ENCODE peak calls at places on chromosomes 2 and 18, in nine cellular contexts. One of them, this sample, is unnamed.

GRCh38 chr2:149388120-149388816 is 57.9 kb downstream of the LYPD6 start:
- DNase-seq in RWPE2: no peak
- DNase-seq in OCI-LY7: no peak
- DNase-seq in Calu3: no peak
- DNase-seq in choroid plexus epithelial cell: no peak
- DNase-seq in GM23338: peak; percentile 55
- DNase-seq in activated CD8-positive, alpha-beta T cell treated with anti-CD3 and anti-CD28 coated beads for 36 hours: no peak
- DNase-seq in breast epithelium: no peak
- DNase-seq in colonic mucosa: no peak
- DNase-seq in this sample: no peak

GRCh38 chr2:169362346-169363026 is at the start of gene LRP2:
- DNase-seq in colonic mucosa: peak; percentile 24
- DNase-seq in OCI-LY7: no peak
- DNase-seq in GM23338: peak; percentile 55
- DNase-seq in activated CD8-positive, alpha-beta T cell treated with anti-CD3 and anti-CD28 coated beads for 36 hours: peak; percentile 48
- DNase-seq in choroid plexus epithelial cell: peak; percentile 2
- DNase-seq in breast epithelium: no peak
- DNase-seq in RWPE2: no peak
- DNase-seq in Calu3: peak; percentile 26
- DNase-seq in this sample: peak; percentile 64

GRCh38 chr2:200856806-200857205 is 7.7 kb downstream of the CLK1 start:
- DNase-seq in colonic mucosa: no peak
- DNase-seq in breast epithelium: no peak
- DNase-seq in choroid plexus epithelial cell: no peak
- DNase-seq in RWPE2: no peak
- DNase-seq in Calu3: no peak
- DNase-seq in GM23338: no peak
- DNase-seq in OCI-LY7: no peak
- DNase-seq in activated CD8-positive, alpha-beta T cell treated with anti-CD3 and anti-CD28 coated beads for 36 hours: no peak
- DNase-seq in this sample: no peak

GRCh38 chr2:182818541-182819308 is 47.7 kb downstream of the FRZB start:
- DNase-seq in colonic mucosa: no peak
- DNase-seq in RWPE2: no peak
- DNase-seq in OCI-LY7: no peak
- DNase-seq in breast epithelium: no peak
- DNase-seq in GM23338: peak; percentile 68
- DNase-seq in activated CD8-positive, alpha-beta T cell treated with anti-CD3 and anti-CD28 coated beads for 36 hours: no peak
- DNase-seq in Calu3: no peak
- DNase-seq in choroid plexus epithelial cell: no peak
- DNase-seq in this sample: no peak

GRCh38 chr2:10204326-10205200 is 82.0 kb downstream of the RRM2 start:
- DNase-seq in Calu3: no peak
- DNase-seq in RWPE2: no peak
- DNase-seq in GM23338: no peak
- DNase-seq in colonic mucosa: no peak
- DNase-seq in breast epithelium: no peak
- DNase-seq in OCI-LY7: no peak
- DNase-seq in choroid plexus epithelial cell: no peak
- DNase-seq in activated CD8-positive, alpha-beta T cell treated with anti-CD3 and anti-CD28 coated beads for 36 hours: no peak
- DNase-seq in this sample: no peak

GRCh38 chr2:240463866-240464481 is 28.5 kb downstream of the GPC1 start:
- DNase-seq in OCI-LY7: no peak
- DNase-seq in choroid plexus epithelial cell: no peak
- DNase-seq in GM23338: no peak
- DNase-seq in breast epithelium: peak; percentile 48
- DNase-seq in RWPE2: no peak
- DNase-seq in Calu3: no peak
- DNase-seq in activated CD8-positive, alpha-beta T cell treated with anti-CD3 and anti-CD28 coated beads for 36 hours: no peak
- DNase-seq in colonic mucosa: peak; percentile 13
- DNase-seq in this sample: no peak

GRCh38 chr2:190815223-190815622 is 65.4 kb upstream of the GLS start:
- DNase-seq in GM23338: no peak
- DNase-seq in RWPE2: no peak
- DNase-seq in Calu3: no peak
- DNase-seq in breast epithelium: no peak
- DNase-seq in activated CD8-positive, alpha-beta T cell treated with anti-CD3 and anti-CD28 coated beads for 36 hours: no peak
- DNase-seq in OCI-LY7: no peak
- DNase-seq in colonic mucosa: peak; percentile 42
- DNase-seq in choroid plexus epithelial cell: no peak
- DNase-seq in this sample: no peak

GRCh38 chr2:28717339-28717758 is 34.3 kb upstream of the PPP1CB start:
- DNase-seq in activated CD8-positive, alpha-beta T cell treated with anti-CD3 and anti-CD28 coated beads for 36 hours: no peak
- DNase-seq in choroid plexus epithelial cell: peak; percentile 75
- DNase-seq in OCI-LY7: no peak
- DNase-seq in colonic mucosa: peak; percentile 24
- DNase-seq in breast epithelium: no peak
- DNase-seq in Calu3: peak; percentile 5
- DNase-seq in RWPE2: peak; percentile 69
- DNase-seq in GM23338: peak; percentile 25
- DNase-seq in this sample: no peak

GRCh38 chr2:1663621-1664020 is 80.7 kb downstream of the PXDN start:
- DNase-seq in GM23338: no peak
- DNase-seq in choroid plexus epithelial cell: no peak
- DNase-seq in activated CD8-positive, alpha-beta T cell treated with anti-CD3 and anti-CD28 coated beads for 36 hours: no peak
- DNase-seq in colonic mucosa: peak; percentile 12
- DNase-seq in OCI-LY7: no peak
- DNase-seq in RWPE2: no peak
- DNase-seq in Calu3: no peak
- DNase-seq in breast epithelium: no peak
- DNase-seq in this sample: no peak

GRCh38 chr2:51013060-51013746 is 18.7 kb downstream of the NRXN1 start:
- DNase-seq in Calu3: peak; percentile 35
- DNase-seq in GM23338: peak; percentile 81
- DNase-seq in activated CD8-positive, alpha-beta T cell treated with anti-CD3 and anti-CD28 coated beads for 36 hours: no peak
- DNase-seq in colonic mucosa: peak; percentile 25
- DNase-seq in breast epithelium: peak; percentile 59
- DNase-seq in OCI-LY7: peak; percentile 7
- DNase-seq in RWPE2: no peak
- DNase-seq in choroid plexus epithelial cell: peak; percentile 14
- DNase-seq in this sample: peak; percentile 30

GRCh38 chr18:12338382-12338781 is 30.3 kb downstream of the TUBB6 start:
- DNase-seq in GM23338: peak; percentile 70
- DNase-seq in breast epithelium: no peak
- DNase-seq in OCI-LY7: no peak
- DNase-seq in activated CD8-positive, alpha-beta T cell treated with anti-CD3 and anti-CD28 coated beads for 36 hours: no peak
- DNase-seq in choroid plexus epithelial cell: no peak
- DNase-seq in Calu3: no peak
- DNase-seq in RWPE2: no peak
- DNase-seq in colonic mucosa: no peak
- DNase-seq in this sample: no peak

DNA sequence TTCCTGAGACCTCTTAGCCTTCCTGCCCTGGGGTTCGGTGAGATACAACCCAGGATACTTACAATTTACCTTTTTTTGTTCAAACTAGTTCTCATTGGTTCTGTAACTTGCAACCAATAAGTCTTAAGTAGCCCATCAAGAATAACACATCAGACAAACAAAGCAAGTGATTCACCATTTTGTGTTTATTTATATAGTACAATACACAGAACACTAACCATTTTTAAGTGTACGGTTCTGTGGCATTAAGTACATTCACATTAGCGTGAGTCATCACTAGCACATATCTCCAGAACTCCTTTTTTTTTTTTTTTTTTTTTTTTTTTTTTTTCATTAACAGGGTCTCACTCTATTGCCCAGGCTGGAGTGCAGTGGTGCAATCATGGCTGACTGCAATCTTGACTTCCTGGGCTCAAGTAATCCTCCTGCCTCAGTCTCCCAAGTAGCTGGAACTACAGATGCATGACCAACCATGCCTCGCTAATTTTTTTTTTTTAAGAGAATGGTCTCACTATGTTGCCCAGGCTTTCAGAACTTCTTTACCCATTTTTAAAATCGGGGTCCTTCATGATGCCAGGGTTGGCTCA is 36.2 kb upstream of the SLC1A4 start:
- DNase-seq in breast epithelium: no peak
- DNase-seq in choroid plexus epithelial cell: peak; percentile 91
- DNase-seq in GM23338: no peak
- DNase-seq in Calu3: no peak
- DNase-seq in OCI-LY7: no peak
- DNase-seq in activated CD8-positive, alpha-beta T cell treated with anti-CD3 and anti-CD28 coated beads for 36 hours: no peak
- DNase-seq in colonic mucosa: no peak
- DNase-seq in RWPE2: no peak
- DNase-seq in this sample: no peak
- TF ChIP-seq CTCF in breast epithelium: no peak
- TF ChIP-seq CTCF in choroid plexus epithelial cell: no peak
- TF ChIP-seq CTCF in GM23338: no peak
- TF ChIP-seq CTCF in Calu3: no peak
- TF ChIP-seq CTCF in OCI-LY7: no peak
- TF ChIP-seq CTCF in activated CD8-positive, alpha-beta T cell treated with anti-CD3 and anti-CD28 coated beads for 36 hours: no peak
- TF ChIP-seq CTCF in colonic mucosa: no peak
- TF ChIP-seq CTCF in RWPE2: no peak
- TF ChIP-seq CTCF in this sample: no peak

GRCh38 chr18:64042728-64043358 is 73.0 kb downstream of the SERPINB8 start:
- DNase-seq in GM23338: no peak
- DNase-seq in RWPE2: no peak
- DNase-seq in choroid plexus epithelial cell: no peak
- DNase-seq in activated CD8-positive, alpha-beta T cell treated with anti-CD3 and anti-CD28 coated beads for 36 hours: no peak
- DNase-seq in OCI-LY7: no peak
- DNase-seq in colonic mucosa: no peak
- DNase-seq in breast epithelium: no peak
- DNase-seq in Calu3: no peak
- DNase-seq in this sample: no peak

GRCh38 chr18:64032312-64032711 is 62.4 kb downstream of the SERPINB8 start:
- DNase-seq in choroid plexus epithelial cell: no peak
- DNase-seq in RWPE2: no peak
- DNase-seq in GM23338: no peak
- DNase-seq in colonic mucosa: no peak
- DNase-seq in Calu3: no peak
- DNase-seq in activated CD8-positive, alpha-beta T cell treated with anti-CD3 and anti-CD28 coated beads for 36 hours: no peak
- DNase-seq in OCI-LY7: no peak
- DNase-seq in breast epithelium: no peak
- DNase-seq in this sample: no peak

GRCh38 chr18:64037812-64038414 is 68.0 kb downstream of the SERPINB8 start:
- DNase-seq in OCI-LY7: peak; percentile 35
- DNase-seq in activated CD8-positive, alpha-beta T cell treated with anti-CD3 and anti-CD28 coated beads for 36 hours: no peak
- DNase-seq in GM23338: peak; percentile 82
- DNase-seq in Calu3: no peak
- DNase-seq in choroid plexus epithelial cell: peak; percentile 59
- DNase-seq in breast epithelium: no peak
- DNase-seq in colonic mucosa: no peak
- DNase-seq in RWPE2: no peak
- DNase-seq in this sample: no peak
- TF ChIP-seq CTCF in OCI-LY7: peak; percentile 73
- TF ChIP-seq CTCF in activated CD8-positive, alpha-beta T cell treated with anti-CD3 and anti-CD28 coated beads for 36 hours: peak; percentile 78
- TF ChIP-seq CTCF in GM23338: peak; percentile 77
- TF ChIP-seq CTCF in Calu3: peak; percentile 61
- TF ChIP-seq CTCF in choroid plexus epithelial cell: peak; percentile 62
- TF ChIP-seq CTCF in breast epithelium: no peak
- TF ChIP-seq CTCF in colonic mucosa: peak; percentile 32
- TF ChIP-seq CTCF in RWPE2: peak; percentile 79
- TF ChIP-seq CTCF in this sample: peak; percentile 86

GRCh38 chr2:42974697-42975357 is 182.4 kb upstream of the HAAO start:
- DNase-seq in colonic mucosa: peak; percentile 86
- DNase-seq in Calu3: peak; percentile 85
- DNase-seq in choroid plexus epithelial cell: peak; percentile 69
- DNase-seq in RWPE2: no peak
- DNase-seq in activated CD8-positive, alpha-beta T cell treated with anti-CD3 and anti-CD28 coated beads for 36 hours: peak; percentile 64
- DNase-seq in breast epithelium: peak; percentile 79
- DNase-seq in OCI-LY7: peak; percentile 43
- DNase-seq in GM23338: peak; percentile 86
- DNase-seq in this sample: peak; percentile 85

GRCh38 chr2:42974303-42974696 is 181.9 kb upstream of the HAAO start:
- DNase-seq in RWPE2: no peak
- DNase-seq in Calu3: no peak
- DNase-seq in breast epithelium: no peak
- DNase-seq in colonic mucosa: no peak
- DNase-seq in choroid plexus epithelial cell: no peak
- DNase-seq in GM23338: no peak
- DNase-seq in OCI-LY7: no peak
- DNase-seq in activated CD8-positive, alpha-beta T cell treated with anti-CD3 and anti-CD28 coated beads for 36 hours: no peak
- DNase-seq in this sample: no peak

GRCh38 chr2:42973771-42974170 is 181.4 kb upstream of the HAAO start:
- DNase-seq in Calu3: no peak
- DNase-seq in breast epithelium: no peak
- DNase-seq in choroid plexus epithelial cell: no peak
- DNase-seq in colonic mucosa: no peak
- DNase-seq in OCI-LY7: no peak
- DNase-seq in RWPE2: no peak
- DNase-seq in GM23338: no peak
- DNase-seq in activated CD8-positive, alpha-beta T cell treated with anti-CD3 and anti-CD28 coated beads for 36 hours: no peak
- DNase-seq in this sample: no peak

GRCh38 chr2:42976400-42976799 is 184.0 kb upstream of the HAAO start:
- DNase-seq in colonic mucosa: no peak
- DNase-seq in activated CD8-positive, alpha-beta T cell treated with anti-CD3 and anti-CD28 coated beads for 36 hours: no peak
- DNase-seq in choroid plexus epithelial cell: no peak
- DNase-seq in OCI-LY7: no peak
- DNase-seq in breast epithelium: no peak
- DNase-seq in Calu3: no peak
- DNase-seq in RWPE2: no peak
- DNase-seq in GM23338: no peak
- DNase-seq in this sample: no peak

DNA sequence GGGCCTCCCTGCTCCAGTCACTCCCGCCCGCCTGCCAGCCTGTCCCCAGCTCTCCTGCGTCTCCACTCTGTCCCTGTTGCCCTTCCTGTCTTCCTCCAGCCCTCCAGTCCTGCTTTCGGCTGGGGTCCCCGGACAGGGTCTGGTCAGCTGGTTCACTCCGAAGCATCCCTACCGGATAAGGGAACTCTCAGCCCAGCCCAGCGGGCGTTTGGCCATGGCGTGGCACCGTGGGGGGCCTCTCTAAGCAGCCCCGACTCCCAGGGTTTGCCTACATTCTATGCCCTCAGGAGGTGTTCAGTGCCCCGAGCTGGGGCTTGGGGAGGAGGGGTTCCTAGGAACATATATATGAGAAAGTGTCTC is 183.0 kb upstream of the HAAO start:
- DNase-seq in breast epithelium: no peak
- DNase-seq in OCI-LY7: no peak
- DNase-seq in GM23338: peak; percentile 64
- DNase-seq in colonic mucosa: no peak
- DNase-seq in choroid plexus epithelial cell: no peak
- DNase-seq in RWPE2: no peak
- DNase-seq in activated CD8-positive, alpha-beta T cell treated with anti-CD3 and anti-CD28 coated beads for 36 hours: no peak
- DNase-seq in Calu3: no peak
- DNase-seq in this sample: no peak
- TF ChIP-seq CTCF in breast epithelium: no peak
- TF ChIP-seq CTCF in OCI-LY7: no peak
- TF ChIP-seq CTCF in GM23338: no peak
- TF ChIP-seq CTCF in colonic mucosa: no peak
- TF ChIP-seq CTCF in choroid plexus epithelial cell: no peak
- TF ChIP-seq CTCF in RWPE2: peak; percentile 53
- TF ChIP-seq CTCF in activated CD8-positive, alpha-beta T cell treated with anti-CD3 and anti-CD28 coated beads for 36 hours: no peak
- TF ChIP-seq CTCF in Calu3: no peak
- TF ChIP-seq CTCF in this sample: peak; percentile 30

GRCh38 chr2:67050621-67051020 is 346.5 kb upstream of the ETAA1 start:
- DNase-seq in breast epithelium: no peak
- DNase-seq in choroid plexus epithelial cell: peak; percentile 60
- DNase-seq in OCI-LY7: no peak
- DNase-seq in colonic mucosa: no peak
- DNase-seq in GM23338: no peak
- DNase-seq in activated CD8-positive, alpha-beta T cell treated with anti-CD3 and anti-CD28 coated beads for 36 hours: no peak
- DNase-seq in RWPE2: no peak
- DNase-seq in Calu3: no peak
- DNase-seq in this sample: peak; percentile 29

GRCh38 chr2:67046568-67046967 is 350.6 kb upstream of the ETAA1 start:
- DNase-seq in OCI-LY7: no peak
- DNase-seq in choroid plexus epithelial cell: no peak
- DNase-seq in GM23338: no peak
- DNase-seq in RWPE2: no peak
- DNase-seq in activated CD8-positive, alpha-beta T cell treated with anti-CD3 and anti-CD28 coated beads for 36 hours: no peak
- DNase-seq in colonic mucosa: no peak
- DNase-seq in breast epithelium: no peak
- DNase-seq in Calu3: no peak
- DNase-seq in this sample: no peak

GRCh38 chr2:67043781-67044478 is 353.2 kb upstream of the ETAA1 start:
- DNase-seq in activated CD8-positive, alpha-beta T cell treated with anti-CD3 and anti-CD28 coated beads for 36 hours: no peak
- DNase-seq in OCI-LY7: no peak
- DNase-seq in RWPE2: no peak
- DNase-seq in colonic mucosa: no peak
- DNase-seq in GM23338: peak; percentile 14
- DNase-seq in choroid plexus epithelial cell: no peak
- DNase-seq in breast epithelium: no peak
- DNase-seq in Calu3: no peak
- DNase-seq in this sample: no peak

GRCh38 chr2:67048314-67048713 is 348.8 kb upstream of the ETAA1 start:
- DNase-seq in colonic mucosa: no peak
- DNase-seq in RWPE2: no peak
- DNase-seq in GM23338: peak; percentile 10
- DNase-seq in breast epithelium: no peak
- DNase-seq in activated CD8-positive, alpha-beta T cell treated with anti-CD3 and anti-CD28 coated beads for 36 hours: no peak
- DNase-seq in Calu3: no peak
- DNase-seq in OCI-LY7: peak; percentile 2
- DNase-seq in choroid plexus epithelial cell: no peak
- DNase-seq in this sample: no peak
- TF ChIP-seq CTCF in colonic mucosa: no peak
- TF ChIP-seq CTCF in RWPE2: no peak
- TF ChIP-seq CTCF in GM23338: peak; percentile 45
- TF ChIP-seq CTCF in breast epithelium: no peak
- TF ChIP-seq CTCF in activated CD8-positive, alpha-beta T cell treated with anti-CD3 and anti-CD28 coated beads for 36 hours: no peak
- TF ChIP-seq CTCF in Calu3: no peak
- TF ChIP-seq CTCF in OCI-LY7: peak; percentile 52
- TF ChIP-seq CTCF in choroid plexus epithelial cell: peak; percentile 6
- TF ChIP-seq CTCF in this sample: no peak